ENCODE peak calls at places on chromosomes 7 and 10, in four cellular contexts. A is mammary epithelial cell; G is effector memory CD4-positive, alpha-beta T cell; O is GM13977. W is an unnamed sample.

GRCh38 chr10:71831646-71832552 is 19.2 kb downstream of the PSAP start:
- DNase-seq in A (peak), G (no peak), O (no peak), W (peak)

GRCh38 chr10:90856964-90857634 is 740 bp downstream of the HTR7 start:
- DNase-seq in A (peak), G (no peak), O (no peak), W (no peak)

GRCh38 chr10:13105184-13105583 is 5.2 kb downstream of the OPTN start:
- DNase-seq in A (no peak), G (no peak), O (no peak), W (no peak)

GRCh38 chr10:13930123-13930522 is 343.4 kb downstream of the PRPF18 start:
- DNase-seq in A (no peak), G (peak), O (no peak), W (no peak)

GRCh38 chr7:154623399-154623798 is 379.5 kb downstream of the PAXIP1 start:
- DNase-seq in A (no peak), G (no peak), O (no peak), W (no peak)

GRCh38 chr10:37535459-37536246 is 321.8 kb downstream of the ZNF248 start:
- DNase-seq in A (peak), G (no peak), O (no peak), W (no peak)

GRCh38 chr10:70160798-70161197 is 9.5 kb downstream of the SAR1A start:
- DNase-seq in A (no peak), G (no peak), O (no peak), W (no peak)

GRCh38 chr10:31745612-31746376 is 182.8 kb downstream of the ARHGAP12 start:
- DNase-seq in A (peak), G (no peak), O (peak), W (peak)

GRCh38 chr7:155558961-155559360 is 12.6 kb upstream of the CNPY1 start:
- DNase-seq in A (no peak), G (no peak), O (no peak), W (no peak)

GRCh38 chr10:72524489-72524888 is 101.4 kb downstream of the MICU1 start:
- DNase-seq in A (no peak), G (no peak), O (no peak), W (no peak)

GRCh38 chr10:78893217-78893616 is 175.5 kb upstream of the ZMIZ1 start:
- DNase-seq in A (no peak), G (no peak), O (no peak), W (no peak)

GRCh38 chr10:52314822-52315552 is 906 bp downstream of the DKK1 start:
- DNase-seq in A (peak), G (no peak), O (no peak), W (no peak)

GRCh38 chr7:43669286-43670081 is 59.8 kb downstream of the COA1 start:
- DNase-seq in A (no peak), G (peak), O (no peak), W (peak)

GRCh38 chr7:45716380-45717203 is 142.4 kb downstream of the ADCY1 start:
- DNase-seq in A (no peak), G (no peak), O (no peak), W (no peak)

GRCh38 chr7:21962677-21963076 is 17.0 kb upstream of the CDCA7L start:
- DNase-seq in A (no peak), G (no peak), O (no peak), W (no peak)

GRCh38 chr7:149414745-149415390 is 46.0 kb downstream of the ZNF777 start:
- DNase-seq in A (peak), G (peak), O (no peak), W (peak)

GRCh38 chr7:151381333-151382078 is 28.3 kb downstream of the WDR86 start:
- DNase-seq in A (no peak), G (peak), O (peak), W (no peak)

GRCh38 chr7:66754541-66754940 is 14.0 kb downstream of the RABGEF1 start:
- DNase-seq in A (no peak), G (no peak), O (no peak), W (no peak)

GRCh38 chr7:24701232-24701898 is 55.9 kb downstream of the GSDME start:
- DNase-seq in A (peak), G (no peak), O (no peak), W (peak)

GRCh38 chr7:101986335-101986734 is 168.9 kb downstream of the CUX1 start:
- DNase-seq in A (no peak), G (no peak), O (no peak), W (peak)

GRCh38 chr7:77747718-77748117 is 50.5 kb downstream of the TMEM60 start:
- DNase-seq in A (no peak), G (no peak), O (no peak), W (no peak)

GRCh38 chr10:73407495-73407894 is 6.4 kb downstream of the ANXA7 start:
- DNase-seq in A (no peak), G (no peak), O (no peak), W (no peak)

GRCh38 chr7:80883188-80884025 is 35.4 kb downstream of the SEMA3C start:
- DNase-seq in A (peak), G (no peak), O (no peak), W (peak)

GRCh38 chr10:113415246-113415645 is 137.6 kb upstream of the HABP2 start:
- DNase-seq in A (peak), G (no peak), O (no peak), W (no peak)

GRCh38 chr7:124155400-124156022 is 122.6 kb upstream of the TMEM229A start:
- DNase-seq in A (peak), G (no peak), O (peak), W (peak)

GRCh38 chr7:45874408-45875131 is 1.7 kb upstream of the CCDC201 start:
- DNase-seq in A (peak), G (no peak), O (no peak), W (peak)

GRCh38 chr10:77649333-77650331 is 12.0 kb upstream of the KCNMA1 start:
- DNase-seq in A (no peak), G (no peak), O (no peak), W (no peak)

GRCh38 chr7:25846722-25847121 is 305.3 kb upstream of the NFE2L3 start:
- DNase-seq in A (peak), G (no peak), O (no peak), W (peak)

GRCh38 chr7:17593854-17594419 is 295.5 kb downstream of the AHR start:
- DNase-seq in A (no peak), G (no peak), O (no peak), W (no peak)

W was measured in renal cortical epithelial cell.